ENCODE peak calls at places on chromosome 9, in six cellular contexts. N is hepatocyte, L is neural crest cell, B is Calu3, P is astrocyte, J is foreskin fibroblast. Y is an unnamed sample.

GRCh38 chr9:35415769-35416427 is 74.0 kb upstream of the RUSC2 start:
- DNase-seq in B (peak; percentile 3), L (no peak), P (no peak), N (no peak), J (no peak), Y (no peak)

GRCh38 chr9:120791161-120791560 is 2.1 kb downstream of the FBXW2 start:
- DNase-seq in J (no peak), P (peak; percentile 29), N (no peak), B (no peak), L (no peak), Y (no peak)

GRCh38 chr9:95620296-95620695 is 103.5 kb upstream of the PTCH1 start:
- DNase-seq in B (no peak), J (no peak), P (no peak), L (no peak), N (no peak), Y (no peak)

GRCh38 chr9:132577119-132577518 is 5.3 kb upstream of the BARHL1 start:
- DNase-seq in P (no peak), N (no peak), B (no peak), J (no peak), L (no peak), Y (no peak)

GRCh38 chr9:34163439-34163838 is 15.4 kb upstream of the UBAP1 start:
- DNase-seq in L (no peak), P (peak; percentile 64), J (no peak), B (no peak), N (no peak), Y (no peak)

GRCh38 chr9:135083241-135083810 is 4.1 kb upstream of the OLFM1 start:
- DNase-seq in L (no peak), B (no peak), N (no peak), J (no peak), P (no peak), Y (no peak)

GRCh38 chr9:133767625-133768024 is 29.5 kb upstream of the SARDH start:
- DNase-seq in P (no peak), J (no peak), N (no peak), L (no peak), B (no peak), Y (no peak)

GRCh38 chr9:137679249-137679648 is 60.4 kb downstream of the EHMT1 start:
- DNase-seq in P (no peak), L (no peak), B (no peak), J (no peak), N (no peak), Y (no peak)

GRCh38 chr9:96087669-96088299 is 212.3 kb downstream of the ERCC6L2 start:
- DNase-seq in L (no peak), B (peak; percentile 27), P (no peak), J (no peak), N (peak; percentile 73), Y (peak; percentile 25)

GRCh38 chr9:69476016-69476415 is 151.0 kb downstream of the ENTREP1 start:
- DNase-seq in L (no peak), J (no peak), P (no peak), B (no peak), N (no peak), Y (no peak)

GRCh38 chr9:19517202-19517942 is 108.6 kb downstream of the ACER2 start:
- DNase-seq in B (peak; percentile 19), N (no peak), L (no peak), P (no peak), J (no peak), Y (no peak)
- TF ChIP-seq CTCF in B (no peak), N (no peak), L (peak; percentile 44), P (no peak), J (peak; percentile 20), Y (peak; percentile 42)

GRCh38 chr9:22065431-22065830 is 56.3 kb upstream of the CDKN2B start:
- DNase-seq in J (no peak), B (no peak), N (no peak), L (no peak), P (peak; percentile 29), Y (no peak)
- TF ChIP-seq CTCF in J (no peak), B (no peak), N (no peak), L (no peak), P (no peak), Y (no peak)

GRCh38 chr9:124794902-124795491 is 18.1 kb downstream of the OLFML2A start:
- DNase-seq in P (no peak), J (no peak), B (peak; percentile 66), N (peak; percentile 56), L (no peak), Y (no peak)
- TF ChIP-seq CTCF in P (no peak), J (no peak), B (peak; percentile 22), N (peak; percentile 21), L (no peak), Y (peak; percentile 36)

DNA sequence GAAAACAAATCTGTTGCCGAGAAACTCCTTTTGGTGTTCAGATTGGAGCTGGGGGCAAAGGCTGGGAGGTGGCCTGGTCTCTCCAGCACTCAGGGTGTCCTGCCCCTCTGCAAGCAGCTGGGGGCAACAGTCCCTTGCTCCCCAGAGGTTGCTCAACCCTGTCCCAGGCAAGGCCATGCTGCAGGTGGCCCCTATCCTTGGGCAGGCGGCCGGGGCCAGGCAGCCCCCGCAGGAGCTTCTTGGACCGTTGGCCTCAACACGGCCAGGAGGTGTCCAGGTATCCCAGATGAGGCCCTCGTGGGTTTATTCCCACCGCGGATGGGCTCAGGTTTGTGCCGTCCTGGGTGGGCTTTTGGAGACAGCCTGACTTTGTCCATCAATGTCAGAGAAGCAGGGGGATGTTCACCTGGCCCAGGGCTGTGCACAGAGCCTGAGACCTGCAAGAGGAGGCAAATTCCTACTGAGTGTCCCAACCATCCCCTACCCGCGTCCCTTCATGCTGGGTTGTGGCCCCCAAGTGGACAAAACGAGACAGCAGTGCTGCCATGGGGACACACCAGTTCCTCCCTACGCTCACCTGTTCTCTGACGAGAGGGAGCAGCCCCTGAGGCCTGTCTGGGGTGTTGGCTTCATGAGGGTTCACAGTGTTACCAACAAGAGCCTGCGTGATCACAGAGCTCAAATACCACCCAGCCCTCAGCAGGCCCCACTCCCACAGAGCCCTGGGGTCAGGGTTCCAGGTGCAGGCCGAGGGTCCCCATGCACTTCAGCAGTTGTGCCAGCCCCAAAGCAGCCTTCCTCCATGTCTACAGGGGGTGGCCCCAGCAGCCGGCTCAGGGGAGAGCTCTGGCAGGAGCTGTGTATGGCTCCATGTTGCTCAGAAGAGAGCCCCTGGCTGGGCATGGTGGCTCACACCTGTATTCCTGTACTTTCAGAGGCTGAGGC is 9.5 kb upstream of the CCDC187 start:
- DNase-seq in N (no peak), P (no peak), J (no peak), B (no peak), L (no peak), Y (no peak)
- TF ChIP-seq CTCF in N (no peak), P (no peak), J (no peak), B (no peak), L (no peak), Y (no peak)

GRCh38 chr9:14314929-14315753 is 1.2 kb upstream of the NFIB start:
- DNase-seq in L (peak; percentile 46), J (peak; percentile 54), B (peak; percentile 92), P (peak; percentile 77), N (peak; percentile 89), Y (peak; percentile 57)
- TF ChIP-seq CTCF in L (no peak), J (no peak), B (no peak), P (no peak), N (no peak), Y (peak; percentile 18)

DNA sequence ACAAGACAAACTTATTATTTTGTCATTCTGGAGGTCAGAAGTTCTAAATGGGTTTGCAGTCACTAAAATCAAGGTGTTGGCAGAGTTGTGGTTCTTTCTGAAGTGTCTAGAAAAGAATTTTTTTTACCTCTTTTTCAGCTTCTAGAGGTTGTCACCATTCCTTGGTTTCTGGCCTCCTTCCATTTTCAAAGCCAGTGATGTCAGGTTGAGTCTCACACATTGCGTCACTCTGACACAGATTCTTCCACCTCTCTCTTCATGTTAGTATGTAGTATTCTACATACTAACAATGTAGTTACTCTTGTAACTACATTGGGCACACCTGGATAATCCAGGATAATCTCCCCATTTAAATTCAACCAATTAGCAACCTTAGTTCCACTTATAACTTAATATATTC is 290.3 kb downstream of the RFX3 start:
- DNase-seq in P (no peak), B (no peak), J (peak; percentile 25), L (no peak), N (no peak), Y (no peak)
- TF ChIP-seq CTCF in P (no peak), B (no peak), J (no peak), L (no peak), N (no peak), Y (no peak)

Y was measured in progenitor cell of endocrine pancreas.